ENCODE peak calls at places on chromosome 7, in eight cellular contexts. One of them, this sample, is unnamed.
A peak's percentile ranks its signal among the peaks of the same experiment; 100 is the strongest.

GRCh38 chr7:83836028-83836427 is 187.1 kb upstream of the SEMA3E start:
- DNase-seq in HuH-7.5: no peak
- DNase-seq in naive B cell: no peak
- DNase-seq in NCI-H345: no peak
- DNase-seq in astrocyte of the spinal cord: no peak
- DNase-seq in fibroblast of pulmonary artery: no peak
- DNase-seq in naive thymus-derived CD8-positive, alpha-beta T cell: no peak
- DNase-seq in ovary: no peak
- DNase-seq in this sample: no peak

GRCh38 chr7:95088536-95088935 is 181.1 kb downstream of the PPP1R9A start:
- DNase-seq in ovary: no peak
- DNase-seq in naive B cell: no peak
- DNase-seq in astrocyte of the spinal cord: no peak
- DNase-seq in fibroblast of pulmonary artery: no peak
- DNase-seq in naive thymus-derived CD8-positive, alpha-beta T cell: no peak
- DNase-seq in HuH-7.5: no peak
- DNase-seq in NCI-H345: no peak
- DNase-seq in this sample: no peak

GRCh38 chr7:44395067-44395466 is 69.7 kb upstream of the CAMK2B start:
- DNase-seq in NCI-H345: peak; percentile 89
- DNase-seq in fibroblast of pulmonary artery: no peak
- DNase-seq in HuH-7.5: no peak
- DNase-seq in naive thymus-derived CD8-positive, alpha-beta T cell: no peak
- DNase-seq in ovary: no peak
- DNase-seq in naive B cell: no peak
- DNase-seq in astrocyte of the spinal cord: no peak
- DNase-seq in this sample: peak; percentile 37

GRCh38 chr7:19772323-19772722 is 1.1 kb downstream of the TMEM196 start:
- DNase-seq in HuH-7.5: no peak
- DNase-seq in ovary: no peak
- DNase-seq in fibroblast of pulmonary artery: no peak
- DNase-seq in astrocyte of the spinal cord: no peak
- DNase-seq in NCI-H345: peak; percentile 60
- DNase-seq in naive B cell: no peak
- DNase-seq in naive thymus-derived CD8-positive, alpha-beta T cell: no peak
- DNase-seq in this sample: no peak

GRCh38 chr7:4931932-4932331 is 27.1 kb downstream of the MMD2 start:
- DNase-seq in naive B cell: no peak
- DNase-seq in fibroblast of pulmonary artery: no peak
- DNase-seq in HuH-7.5: no peak
- DNase-seq in naive thymus-derived CD8-positive, alpha-beta T cell: no peak
- DNase-seq in NCI-H345: peak; percentile 70
- DNase-seq in astrocyte of the spinal cord: no peak
- DNase-seq in ovary: no peak
- DNase-seq in this sample: no peak

GRCh38 chr7:388461-388960 is 98.5 kb downstream of the FOXL3 start:
- DNase-seq in NCI-H345: no peak
- DNase-seq in HuH-7.5: no peak
- DNase-seq in fibroblast of pulmonary artery: no peak
- DNase-seq in astrocyte of the spinal cord: no peak
- DNase-seq in naive thymus-derived CD8-positive, alpha-beta T cell: no peak
- DNase-seq in naive B cell: no peak
- DNase-seq in ovary: no peak
- DNase-seq in this sample: no peak

GRCh38 chr7:151637781-151638261 is 118.1 kb upstream of the RHEB start:
- DNase-seq in fibroblast of pulmonary artery: peak; percentile 9
- DNase-seq in astrocyte of the spinal cord: peak; percentile 60
- DNase-seq in naive thymus-derived CD8-positive, alpha-beta T cell: no peak
- DNase-seq in HuH-7.5: no peak
- DNase-seq in ovary: peak; percentile 36
- DNase-seq in NCI-H345: no peak
- DNase-seq in naive B cell: no peak
- DNase-seq in this sample: no peak

GRCh38 chr7:134584290-134584689 is 35.4 kb downstream of the AKR1B15 start:
- DNase-seq in ovary: no peak
- DNase-seq in NCI-H345: no peak
- DNase-seq in astrocyte of the spinal cord: no peak
- DNase-seq in fibroblast of pulmonary artery: no peak
- DNase-seq in HuH-7.5: no peak
- DNase-seq in naive thymus-derived CD8-positive, alpha-beta T cell: no peak
- DNase-seq in naive B cell: no peak
- DNase-seq in this sample: no peak

GRCh38 chr7:148912758-148913541 is 28.9 kb upstream of the EZH2 start:
- DNase-seq in naive thymus-derived CD8-positive, alpha-beta T cell: no peak
- DNase-seq in HuH-7.5: no peak
- DNase-seq in NCI-H345: no peak
- DNase-seq in fibroblast of pulmonary artery: no peak
- DNase-seq in naive B cell: no peak
- DNase-seq in ovary: no peak
- DNase-seq in astrocyte of the spinal cord: peak; percentile 6
- DNase-seq in this sample: no peak

GRCh38 chr7:105487559-105488218 is 34.4 kb downstream of the PUS7 start:
- DNase-seq in astrocyte of the spinal cord: peak; percentile 82
- DNase-seq in fibroblast of pulmonary artery: peak; percentile 89
- DNase-seq in NCI-H345: no peak
- DNase-seq in naive B cell: peak; percentile 28
- DNase-seq in HuH-7.5: peak; percentile 45
- DNase-seq in naive thymus-derived CD8-positive, alpha-beta T cell: no peak
- DNase-seq in ovary: no peak
- DNase-seq in this sample: no peak

GRCh38 chr7:77327067-77327931 is 88.8 kb downstream of the GSAP start:
- DNase-seq in naive thymus-derived CD8-positive, alpha-beta T cell: no peak
- DNase-seq in HuH-7.5: peak; percentile 17
- DNase-seq in naive B cell: no peak
- DNase-seq in fibroblast of pulmonary artery: peak; percentile 89
- DNase-seq in ovary: no peak
- DNase-seq in NCI-H345: peak; percentile 5
- DNase-seq in astrocyte of the spinal cord: peak; percentile 47
- DNase-seq in this sample: no peak

GRCh38 chr7:27179030-27179429 is 4.9 kb upstream of the HOXA10 start:
- DNase-seq in fibroblast of pulmonary artery: no peak
- DNase-seq in NCI-H345: no peak
- DNase-seq in astrocyte of the spinal cord: no peak
- DNase-seq in naive thymus-derived CD8-positive, alpha-beta T cell: no peak
- DNase-seq in HuH-7.5: no peak
- DNase-seq in ovary: no peak
- DNase-seq in naive B cell: no peak
- DNase-seq in this sample: no peak

GRCh38 chr7:106223156-106223555 is 61.6 kb downstream of the NAMPT start:
- DNase-seq in ovary: no peak
- DNase-seq in fibroblast of pulmonary artery: no peak
- DNase-seq in naive thymus-derived CD8-positive, alpha-beta T cell: no peak
- DNase-seq in astrocyte of the spinal cord: no peak
- DNase-seq in HuH-7.5: no peak
- DNase-seq in naive B cell: no peak
- DNase-seq in NCI-H345: no peak
- DNase-seq in this sample: no peak

GRCh38 chr7:48904975-48905374 is 19.4 kb upstream of the CDC14C start:
- DNase-seq in fibroblast of pulmonary artery: no peak
- DNase-seq in HuH-7.5: no peak
- DNase-seq in NCI-H345: no peak
- DNase-seq in naive B cell: no peak
- DNase-seq in astrocyte of the spinal cord: no peak
- DNase-seq in ovary: no peak
- DNase-seq in naive thymus-derived CD8-positive, alpha-beta T cell: no peak
- DNase-seq in this sample: no peak

GRCh38 chr7:131548371-131548770 is 8.1 kb downstream of the PODXL start:
- DNase-seq in fibroblast of pulmonary artery: no peak
- DNase-seq in ovary: no peak
- DNase-seq in HuH-7.5: no peak
- DNase-seq in naive B cell: no peak
- DNase-seq in astrocyte of the spinal cord: no peak
- DNase-seq in NCI-H345: no peak
- DNase-seq in naive thymus-derived CD8-positive, alpha-beta T cell: no peak
- DNase-seq in this sample: no peak

GRCh38 chr7:47893238-47893637 is 55.0 kb downstream of the PKD1L1 start:
- DNase-seq in naive B cell: no peak
- DNase-seq in HuH-7.5: peak; percentile 46
- DNase-seq in NCI-H345: no peak
- DNase-seq in fibroblast of pulmonary artery: no peak
- DNase-seq in naive thymus-derived CD8-positive, alpha-beta T cell: no peak
- DNase-seq in astrocyte of the spinal cord: no peak
- DNase-seq in ovary: no peak
- DNase-seq in this sample: no peak

GRCh38 chr7:1967512-1968396 is 265.0 kb downstream of the MAD1L1 start:
- DNase-seq in fibroblast of pulmonary artery: no peak
- DNase-seq in NCI-H345: peak; percentile 56
- DNase-seq in HuH-7.5: no peak
- DNase-seq in ovary: no peak
- DNase-seq in astrocyte of the spinal cord: no peak
- DNase-seq in naive B cell: peak; percentile 43
- DNase-seq in naive thymus-derived CD8-positive, alpha-beta T cell: no peak
- DNase-seq in this sample: no peak

GRCh38 chr7:111559665-111560064 is 2.6 kb downstream of the IMMP2L start:
- DNase-seq in naive B cell: no peak
- DNase-seq in astrocyte of the spinal cord: no peak
- DNase-seq in HuH-7.5: no peak
- DNase-seq in fibroblast of pulmonary artery: no peak
- DNase-seq in ovary: no peak
- DNase-seq in naive thymus-derived CD8-positive, alpha-beta T cell: no peak
- DNase-seq in NCI-H345: no peak
- DNase-seq in this sample: no peak

GRCh38 chr7:78780560-78780959 is 672.9 kb downstream of the MAGI2 start:
- DNase-seq in naive B cell: no peak
- DNase-seq in NCI-H345: no peak
- DNase-seq in fibroblast of pulmonary artery: no peak
- DNase-seq in ovary: no peak
- DNase-seq in astrocyte of the spinal cord: no peak
- DNase-seq in naive thymus-derived CD8-positive, alpha-beta T cell: no peak
- DNase-seq in HuH-7.5: no peak
- DNase-seq in this sample: no peak